ENCODE peak calls at places on chromosomes 3 and 15, in five cellular contexts. X is GM23248, D is aorta, K is H1, Z is brain microvascular endothelial cell. T is an unnamed sample.

GRCh38 chr3:139122612-139123011 is 77.9 kb upstream of the PRR23C start:
- DNase-seq in X (no peak), D (no peak), K (peak; percentile 8), Z (no peak), T (no peak)

GRCh38 chr3:36763850-36764703 is at the start of gene DCLK3:
- DNase-seq in X (peak; percentile 19), D (peak; percentile 49), K (peak; percentile 67), Z (no peak), T (no peak)

GRCh38 chr15:80999623-81000036 is 1.1 kb upstream of the TLNRD1 start:
- DNase-seq in X (no peak), D (no peak), K (no peak), Z (no peak), T (no peak)

GRCh38 chr3:24004171-24004938 is 59.3 kb downstream of the NR1D2 start:
- DNase-seq in X (no peak), D (no peak), K (no peak), Z (no peak), T (no peak)

GRCh38 chr3:186985713-186986364 is 55.5 kb downstream of the ST6GAL1 start:
- DNase-seq in X (no peak), D (no peak), K (no peak), Z (no peak), T (no peak)

GRCh38 chr3:106004137-106004600 is 135.4 kb upstream of the CBLB start:
- DNase-seq in X (peak; percentile 13), D (no peak), K (no peak), Z (peak; percentile 84), T (no peak)

GRCh38 chr3:50167782-50168317 is 12.7 kb downstream of the SEMA3F start:
- DNase-seq in X (no peak), D (no peak), K (no peak), Z (no peak), T (no peak)

GRCh38 chr3:66393486-66394260 is 107.1 kb downstream of the LRIG1 start:
- DNase-seq in X (peak; percentile 10), D (no peak), K (no peak), Z (peak; percentile 43), T (no peak)

GRCh38 chr3:129793947-129794318 is 99.6 kb downstream of the TMCC1 start:
- DNase-seq in X (peak; percentile 30), D (no peak), K (no peak), Z (no peak), T (no peak)

GRCh38 chr3:70992557-70992956 is 591.0 kb downstream of the FOXP1 start:
- DNase-seq in X (peak; percentile 50), D (no peak), K (no peak), Z (no peak), T (no peak)

GRCh38 chr15:44427756-44428724 is 611 bp downstream of the CTDSPL2 start:
- DNase-seq in X (peak; percentile 82), D (no peak), K (no peak), Z (no peak), T (no peak)

GRCh38 chr15:28118531-28118930 is 19.4 kb upstream of the OCA2 start:
- DNase-seq in X (no peak), D (no peak), K (no peak), Z (no peak), T (no peak)

GRCh38 chr15:66951531-66951930 is 113.9 kb upstream of the SMAD3 start:
- DNase-seq in X (no peak), D (no peak), K (no peak), Z (no peak), T (no peak)

GRCh38 chr3:66271231-66271630 is 50.4 kb downstream of the SLC25A26 start:
- DNase-seq in X (no peak), D (no peak), K (no peak), Z (no peak), T (no peak)

GRCh38 chr3:76078101-76078500 is 292.8 kb upstream of the ZNF717 start:
- DNase-seq in X (no peak), D (no peak), K (no peak), Z (no peak), T (no peak)

GRCh38 chr15:40498891-40499290 is 28.1 kb downstream of the CHST14 start:
- DNase-seq in X (no peak), D (no peak), K (no peak), Z (peak; percentile 16), T (no peak)

GRCh38 chr15:75202251-75203016 is 752 bp downstream of the C15orf39 start:
- DNase-seq in X (peak; percentile 95), D (peak; percentile 88), K (no peak), Z (peak; percentile 48), T (no peak)

GRCh38 chr3:48826451-48826850 is 21.2 kb downstream of the PRKAR2A start:
- DNase-seq in X (peak; percentile 95), D (no peak), K (no peak), Z (peak; percentile 96), T (no peak)

GRCh38 chr3:29141197-29141911 is 139.5 kb upstream of the RBMS3 start:
- DNase-seq in X (peak; percentile 24), D (no peak), K (no peak), Z (no peak), T (no peak)

GRCh38 chr3:144585408-144585807 is 613.8 kb downstream of the DIPK2A start:
- DNase-seq in X (no peak), D (no peak), K (no peak), Z (no peak), T (no peak)

GRCh38 chr15:89817701-89818280 is 3.1 kb upstream of the ANPEP start:
- DNase-seq in X (peak; percentile 66), D (no peak), K (no peak), Z (peak; percentile 31), T (no peak)

GRCh38 chr15:69609176-69609575 is 156.6 kb downstream of the RPLP1 start:
- DNase-seq in X (peak; percentile 60), D (no peak), K (no peak), Z (peak; percentile 52), T (no peak)

GRCh38 chr3:169772530-169772950 is 656 bp upstream of the MYNN start:
- DNase-seq in X (peak; percentile 85), D (peak; percentile 76), K (no peak), Z (peak; percentile 74), T (peak; percentile 63)

GRCh38 chr3:120169407-120169806 is 75.2 kb upstream of the GSK3B start:
- DNase-seq in X (no peak), D (no peak), K (no peak), Z (no peak), T (no peak)

GRCh38 chr3:109275702-109276293 is 40.5 kb downstream of the DPPA2 start:
- DNase-seq in X (peak; percentile 64), D (no peak), K (peak; percentile 63), Z (peak; percentile 48), T (no peak)

GRCh38 chr3:32969656-32970055 is 18.2 kb downstream of the CCR4 start:
- DNase-seq in X (peak; percentile 9), D (no peak), K (no peak), Z (no peak), T (no peak)

DNA sequence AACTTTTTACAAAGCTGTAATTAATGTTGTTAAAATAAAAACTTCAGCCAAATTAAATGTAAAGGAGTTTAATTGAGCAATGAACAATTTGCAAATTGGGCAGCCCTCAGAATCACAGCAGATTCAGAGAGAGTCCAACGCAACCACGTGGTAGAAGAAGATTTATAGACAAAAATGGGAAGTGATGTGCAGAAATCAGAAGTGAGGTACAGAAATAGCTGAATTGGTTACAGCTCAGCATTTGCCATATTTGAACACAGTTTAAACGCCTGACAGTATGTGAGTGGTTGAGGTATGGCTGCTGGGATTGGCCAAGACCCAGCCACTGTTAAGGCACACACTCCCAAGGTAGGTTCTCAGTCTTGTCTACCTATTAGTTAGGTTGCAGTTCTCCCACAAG is 14.4 kb upstream of the PLA2G4D start:
- DNase-seq in X (no peak), D (no peak), K (no peak), Z (no peak), T (no peak)
- H3K4me3 ChIP-seq in X (no peak overlapping the region), D (no peak overlapping the region), K (no peak overlapping the region), Z (no peak overlapping the region), T (no peak overlapping the region)

DNA sequence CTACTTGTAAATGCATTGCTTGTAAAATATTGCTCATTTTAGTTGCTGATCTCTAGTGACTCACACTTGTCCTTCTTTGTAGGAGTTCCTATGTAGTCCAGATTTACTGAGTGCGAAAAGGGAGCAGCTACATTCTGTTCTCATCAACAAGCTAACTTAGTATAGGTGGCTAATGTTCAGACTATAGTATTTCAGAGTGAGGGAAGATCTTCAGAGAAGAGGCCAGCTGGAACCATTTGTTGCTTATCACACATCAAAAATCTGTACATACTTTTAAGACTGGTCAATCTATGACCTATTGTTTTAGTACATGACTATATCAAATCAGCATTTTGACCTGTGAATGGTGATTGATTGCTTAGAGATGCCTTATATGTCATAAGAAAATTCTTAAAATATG is 71.3 kb upstream of the THSD4 start:
- DNase-seq in X (peak; percentile 85), D (no peak), K (no peak), Z (peak; percentile 72), T (no peak)
- H3K27ac ChIP-seq in X (peak overlapping the region; percentile 79), D (no peak overlapping the region), K (no peak overlapping the region), Z (peak overlapping the region; percentile 85), T (no peak overlapping the region)

DNA sequence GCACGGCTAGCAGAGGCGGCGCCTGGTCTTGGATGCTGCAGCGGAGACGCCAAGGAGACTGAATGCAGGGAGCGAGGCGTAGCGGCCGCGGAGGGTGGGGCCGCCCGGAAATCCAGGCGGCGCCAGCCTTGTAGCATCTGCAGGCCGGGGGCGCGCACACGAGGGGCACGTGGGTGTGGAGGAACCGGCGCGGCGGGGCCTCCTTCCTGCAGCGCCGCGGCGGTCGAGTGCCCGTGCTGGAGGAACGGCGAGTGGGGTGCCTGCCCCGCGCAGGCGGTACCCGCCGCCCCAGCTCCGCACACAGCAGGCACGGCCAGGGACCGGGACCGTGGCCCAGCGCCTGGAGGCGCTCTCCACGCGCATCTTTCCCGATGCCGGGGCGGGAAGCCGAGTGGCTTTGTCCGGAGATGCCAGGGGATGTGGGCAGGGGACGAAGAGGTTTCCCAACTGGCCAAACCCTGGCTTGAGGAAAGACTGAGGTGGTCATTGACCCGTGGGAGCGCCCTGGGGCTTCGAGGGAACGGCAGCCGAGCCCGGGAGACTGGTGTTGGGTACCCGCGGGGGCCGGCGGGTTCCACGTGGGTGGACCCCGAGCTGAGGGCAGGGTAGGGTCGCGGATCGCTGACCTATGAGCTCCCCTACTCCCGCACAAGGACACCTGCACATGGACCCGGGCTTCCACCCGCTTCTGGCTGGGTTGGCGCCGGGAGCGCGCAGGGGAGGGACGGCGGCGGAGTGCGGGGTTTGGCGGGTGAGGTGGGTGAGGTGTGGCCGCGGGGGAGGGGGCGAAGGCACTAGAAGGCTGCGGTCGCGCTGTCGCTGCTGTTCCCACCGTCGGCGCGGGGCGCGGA is 246.4 kb upstream of the TOPAZ1 start:
- DNase-seq in X (peak; percentile 70), D (no peak), K (peak; percentile 78), Z (no peak), T (no peak)
- H3K4me3 ChIP-seq in X (peak overlapping the region; percentile 64), D (peak overlapping the region; percentile 22), K (peak overlapping the region; percentile 75), Z (peak overlapping the region; percentile 67), T (peak overlapping the region; percentile 43)

DNA sequence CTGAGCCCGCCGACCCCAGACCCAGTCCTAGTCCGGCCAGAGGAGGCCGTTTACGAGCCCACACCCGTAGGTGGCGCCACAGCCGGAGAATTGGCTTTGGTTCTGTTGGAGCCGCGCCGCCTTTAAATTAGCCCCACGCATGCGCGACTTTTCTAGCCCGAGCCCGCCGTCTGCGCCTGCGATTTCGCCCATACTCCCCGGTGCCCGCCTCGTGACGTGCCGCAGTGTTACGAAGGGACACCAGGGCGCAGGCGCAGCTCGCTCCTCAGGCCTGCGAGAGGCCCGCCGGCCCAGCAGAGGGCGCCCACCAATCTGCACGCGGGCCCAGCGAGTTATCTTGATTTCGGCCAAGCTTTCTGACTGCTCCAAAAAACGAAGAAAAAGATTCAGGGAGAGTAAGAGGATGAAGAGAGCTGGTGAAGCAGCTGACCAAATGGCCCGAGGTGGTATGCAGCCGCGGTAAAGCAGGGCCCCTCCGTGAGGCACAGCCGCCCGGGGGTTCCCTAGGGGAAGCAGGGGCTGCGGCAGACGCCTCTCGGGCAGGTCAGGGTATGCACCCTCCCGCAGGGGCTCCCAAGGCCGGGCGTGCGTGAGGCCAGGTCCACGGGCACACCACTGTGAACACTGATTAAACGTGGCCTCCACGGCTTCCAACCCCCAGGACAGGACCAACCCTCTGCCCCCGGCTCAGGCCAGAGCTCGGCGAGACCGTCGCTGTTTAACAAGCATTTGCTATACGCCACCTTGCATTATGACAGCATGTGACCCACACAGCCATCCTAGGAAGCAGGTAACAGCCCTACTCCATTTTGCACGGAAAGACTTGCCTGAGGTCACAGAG is 32.8 kb downstream of the RPN1 start:
- DNase-seq in X (peak; percentile 100), D (peak; percentile 99), K (peak; percentile 97), Z (peak; percentile 93), T (peak; percentile 97)
- H3K27ac ChIP-seq in X (peak overlapping the region; percentile 87), D (no peak overlapping the region), K (peak overlapping the region; percentile 77), Z (peak overlapping the region; percentile 31), T (peak overlapping the region; percentile 95)